ENCODE peak calls at places on chromosomes 12 and 14, in five cellular contexts. One of them, this sample, is unnamed.

GRCh38 chr12:13342971-13343370 is 146.4 kb downstream of the EMP1 start:
- DNase-seq in H1: no peak
- DNase-seq in H9: no peak
- DNase-seq in neuronal stem cell: no peak
- DNase-seq in trophoblast cell: no peak
- DNase-seq in this sample: no peak

GRCh38 chr12:126404293-126404851 is 1339.1 kb downstream of the AACS start:
- DNase-seq in trophoblast cell: no peak
- DNase-seq in H1: no peak
- DNase-seq in H9: no peak
- DNase-seq in neuronal stem cell: no peak
- DNase-seq in this sample: no peak

GRCh38 chr12:79360936-79361335 is 329.8 kb downstream of the PAWR start:
- DNase-seq in neuronal stem cell: no peak
- DNase-seq in H1: no peak
- DNase-seq in trophoblast cell: no peak
- DNase-seq in H9: no peak
- DNase-seq in this sample: no peak

GRCh38 chr12:13179159-13180074 is 17.1 kb upstream of the EMP1 start:
- DNase-seq in H1: peak
- DNase-seq in trophoblast cell: no peak
- DNase-seq in neuronal stem cell: no peak
- DNase-seq in H9: peak
- DNase-seq in this sample: peak

GRCh38 chr14:88492272-88493089 is 62.3 kb downstream of the PTPN21 start:
- DNase-seq in H9: peak
- DNase-seq in H1: peak
- DNase-seq in neuronal stem cell: peak
- DNase-seq in trophoblast cell: peak
- DNase-seq in this sample: peak

GRCh38 chr12:49309361-49309760 is 13.7 kb upstream of the TROAP start:
- DNase-seq in neuronal stem cell: no peak
- DNase-seq in trophoblast cell: peak
- DNase-seq in H9: no peak
- DNase-seq in H1: no peak
- DNase-seq in this sample: no peak

GRCh38 chr12:52310622-52311281 is 10.4 kb downstream of the KRT83 start:
- DNase-seq in H9: no peak
- DNase-seq in trophoblast cell: peak
- DNase-seq in neuronal stem cell: no peak
- DNase-seq in H1: no peak
- DNase-seq in this sample: peak

GRCh38 chr12:19760611-19761010 is 321.3 kb downstream of the AEBP2 start:
- DNase-seq in H1: no peak
- DNase-seq in trophoblast cell: no peak
- DNase-seq in H9: no peak
- DNase-seq in neuronal stem cell: no peak
- DNase-seq in this sample: no peak

GRCh38 chr12:29725587-29726320 is 58.0 kb downstream of the TMTC1 start:
- DNase-seq in neuronal stem cell: no peak
- DNase-seq in H9: no peak
- DNase-seq in trophoblast cell: no peak
- DNase-seq in H1: no peak
- DNase-seq in this sample: peak

GRCh38 chr14:103360548-103360947 is 24.7 kb upstream of the MARK3 start:
- DNase-seq in H9: no peak
- DNase-seq in neuronal stem cell: no peak
- DNase-seq in H1: no peak
- DNase-seq in trophoblast cell: no peak
- DNase-seq in this sample: no peak

GRCh38 chr14:99264691-99265090 is 7.3 kb downstream of the BCL11B start:
- DNase-seq in neuronal stem cell: no peak
- DNase-seq in trophoblast cell: no peak
- DNase-seq in H1: no peak
- DNase-seq in H9: no peak
- DNase-seq in this sample: no peak

GRCh38 chr14:104371031-104371430 is 208.5 kb upstream of the C14orf180 start:
- DNase-seq in neuronal stem cell: no peak
- DNase-seq in H9: no peak
- DNase-seq in trophoblast cell: no peak
- DNase-seq in H1: no peak
- DNase-seq in this sample: no peak

GRCh38 chr12:49086116-49086515 is 8.5 kb downstream of the DHH start:
- DNase-seq in trophoblast cell: no peak
- DNase-seq in neuronal stem cell: no peak
- DNase-seq in H9: no peak
- DNase-seq in H1: no peak
- DNase-seq in this sample: no peak

GRCh38 chr12:87112946-87113345 is 856.8 kb upstream of the MGAT4C start:
- DNase-seq in trophoblast cell: no peak
- DNase-seq in H9: no peak
- DNase-seq in H1: no peak
- DNase-seq in neuronal stem cell: no peak
- DNase-seq in this sample: no peak

GRCh38 chr12:94618995-94619695 is 31.2 kb downstream of the TMCC3 start:
- DNase-seq in H9: no peak
- DNase-seq in H1: no peak
- DNase-seq in trophoblast cell: peak
- DNase-seq in neuronal stem cell: no peak
- DNase-seq in this sample: peak

GRCh38 chr14:76922599-76922998 is 96.4 kb downstream of the LRRC74A start:
- DNase-seq in H9: no peak
- DNase-seq in trophoblast cell: no peak
- DNase-seq in neuronal stem cell: no peak
- DNase-seq in H1: no peak
- DNase-seq in this sample: peak

GRCh38 chr12:91225316-91225715 is 42.7 kb upstream of the DCN start:
- DNase-seq in H9: no peak
- DNase-seq in trophoblast cell: no peak
- DNase-seq in H1: no peak
- DNase-seq in neuronal stem cell: no peak
- DNase-seq in this sample: peak

GRCh38 chr14:26281280-26281998 is 316.4 kb downstream of the NOVA1 start:
- DNase-seq in H9: no peak
- DNase-seq in neuronal stem cell: no peak
- DNase-seq in trophoblast cell: no peak
- DNase-seq in H1: no peak
- DNase-seq in this sample: peak

GRCh38 chr14:71555654-71556559 is 376.3 kb upstream of the RGS6 start:
- DNase-seq in H1: no peak
- DNase-seq in trophoblast cell: no peak
- DNase-seq in neuronal stem cell: no peak
- DNase-seq in H9: no peak
- DNase-seq in this sample: peak

GRCh38 chr12:69884386-69884785 is 59.4 kb downstream of the MYRFL start:
- DNase-seq in H1: no peak
- DNase-seq in H9: no peak
- DNase-seq in trophoblast cell: no peak
- DNase-seq in neuronal stem cell: no peak
- DNase-seq in this sample: no peak

GRCh38 chr12:32032205-32032810 is 73.1 kb downstream of the RESF1 start:
- DNase-seq in H9: no peak
- DNase-seq in trophoblast cell: no peak
- DNase-seq in neuronal stem cell: no peak
- DNase-seq in H1: no peak
- DNase-seq in this sample: peak

GRCh38 chr12:56933826-56934625 is at the start of gene SDR9C7:
- DNase-seq in neuronal stem cell: no peak
- DNase-seq in trophoblast cell: no peak
- DNase-seq in H9: peak
- DNase-seq in H1: peak
- DNase-seq in this sample: no peak

GRCh38 chr12:1348606-1349005 is 245.8 kb downstream of the FBXL14 start:
- DNase-seq in H1: no peak
- DNase-seq in trophoblast cell: no peak
- DNase-seq in H9: no peak
- DNase-seq in neuronal stem cell: no peak
- DNase-seq in this sample: no peak
- H2BK12ac ChIP-seq in H1: no peak
- H2BK12ac ChIP-seq in trophoblast cell: no peak
- H2BK12ac ChIP-seq in H9: no peak
- H2BK12ac ChIP-seq in neuronal stem cell: no peak
- H2BK12ac ChIP-seq in this sample: no peak

GRCh38 chr14:100979780-100980179 is 76.3 kb upstream of the RTL1 start:
- DNase-seq in neuronal stem cell: no peak
- DNase-seq in H1: no peak
- DNase-seq in H9: no peak
- DNase-seq in trophoblast cell: no peak
- DNase-seq in this sample: no peak
- H2BK12ac ChIP-seq in neuronal stem cell: no peak
- H2BK12ac ChIP-seq in H1: no peak
- H2BK12ac ChIP-seq in H9: no peak
- H2BK12ac ChIP-seq in trophoblast cell: no peak
- H2BK12ac ChIP-seq in this sample: no peak

GRCh38 chr12:101924647-101925046 is 47.3 kb downstream of the DRAM1 start:
- DNase-seq in H9: no peak
- DNase-seq in trophoblast cell: peak
- DNase-seq in H1: no peak
- DNase-seq in neuronal stem cell: no peak
- DNase-seq in this sample: peak
- H2BK12ac ChIP-seq in H9: no peak
- H2BK12ac ChIP-seq in trophoblast cell: peak
- H2BK12ac ChIP-seq in H1: no peak
- H2BK12ac ChIP-seq in neuronal stem cell: no peak
- H2BK12ac ChIP-seq in this sample: peak

GRCh38 chr14:96040836-96041371 is 1.7 kb downstream of the C14orf132 start:
- DNase-seq in H1: no peak
- DNase-seq in trophoblast cell: no peak
- DNase-seq in H9: no peak
- DNase-seq in neuronal stem cell: no peak
- DNase-seq in this sample: peak
- H2BK12ac ChIP-seq in H1: no peak
- H2BK12ac ChIP-seq in trophoblast cell: no peak
- H2BK12ac ChIP-seq in H9: no peak
- H2BK12ac ChIP-seq in neuronal stem cell: no peak
- H2BK12ac ChIP-seq in this sample: no peak

DNA sequence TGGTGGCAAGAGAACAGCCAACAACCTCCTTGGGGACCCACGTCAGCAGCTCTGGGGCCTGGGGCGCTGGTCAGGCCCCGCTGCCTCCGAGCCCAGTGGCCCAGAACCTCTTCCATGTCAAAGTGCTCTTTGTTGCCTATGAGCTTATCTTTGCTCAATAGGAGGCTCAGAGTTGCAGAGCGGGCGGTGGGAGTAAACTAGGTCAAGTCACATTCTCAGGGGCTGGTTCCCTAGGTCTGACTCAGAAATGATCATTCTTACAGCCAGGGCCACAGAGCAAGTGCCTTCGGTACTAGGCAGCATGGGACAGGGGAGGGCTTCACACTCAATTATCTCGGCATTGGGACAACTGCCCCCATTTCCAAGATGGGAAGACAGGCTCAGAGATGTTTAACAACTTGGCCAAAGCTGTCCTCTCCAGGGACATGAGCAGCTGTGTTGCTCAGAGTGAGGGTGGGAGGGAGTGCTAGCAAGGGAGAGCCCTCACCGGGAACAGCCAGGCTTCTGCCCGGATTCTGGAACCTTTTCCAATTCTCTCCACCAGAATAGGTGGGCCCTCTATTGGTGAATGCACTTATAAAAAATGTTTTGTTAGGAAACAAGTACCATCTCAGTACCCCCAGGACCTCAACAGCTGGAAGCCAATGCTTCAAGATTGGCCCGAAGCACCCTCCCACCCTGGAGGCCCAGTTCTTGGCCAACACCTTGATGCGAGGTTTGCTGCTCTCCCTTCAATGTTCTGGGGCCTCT is 11.9 kb downstream of the SLC25A29 start:
- DNase-seq in trophoblast cell: no peak
- DNase-seq in neuronal stem cell: no peak
- DNase-seq in H1: no peak
- DNase-seq in H9: no peak
- DNase-seq in this sample: no peak
- H2BK12ac ChIP-seq in trophoblast cell: no peak
- H2BK12ac ChIP-seq in neuronal stem cell: no peak
- H2BK12ac ChIP-seq in H1: no peak
- H2BK12ac ChIP-seq in H9: no peak
- H2BK12ac ChIP-seq in this sample: no peak

GRCh38 chr14:58746701-58747100 is 108.9 kb downstream of the DACT1 start:
- DNase-seq in neuronal stem cell: no peak
- DNase-seq in H1: no peak
- DNase-seq in trophoblast cell: no peak
- DNase-seq in H9: no peak
- DNase-seq in this sample: no peak
- H2BK12ac ChIP-seq in neuronal stem cell: no peak
- H2BK12ac ChIP-seq in H1: no peak
- H2BK12ac ChIP-seq in trophoblast cell: no peak
- H2BK12ac ChIP-seq in H9: no peak
- H2BK12ac ChIP-seq in this sample: no peak

GRCh38 chr12:106114084-106115068 is 24.4 kb downstream of the NUAK1 start:
- DNase-seq in trophoblast cell: no peak
- DNase-seq in H9: no peak
- DNase-seq in H1: no peak
- DNase-seq in neuronal stem cell: no peak
- DNase-seq in this sample: peak
- H2BK12ac ChIP-seq in trophoblast cell: no peak
- H2BK12ac ChIP-seq in H9: no peak
- H2BK12ac ChIP-seq in H1: no peak
- H2BK12ac ChIP-seq in neuronal stem cell: no peak
- H2BK12ac ChIP-seq in this sample: no peak

GRCh38 chr14:96297999-96298398 is 42.0 kb downstream of the BDKRB1 start:
- DNase-seq in H1: no peak
- DNase-seq in neuronal stem cell: no peak
- DNase-seq in trophoblast cell: no peak
- DNase-seq in H9: no peak
- DNase-seq in this sample: no peak
- H2BK12ac ChIP-seq in H1: no peak
- H2BK12ac ChIP-seq in neuronal stem cell: no peak
- H2BK12ac ChIP-seq in trophoblast cell: no peak
- H2BK12ac ChIP-seq in H9: no peak
- H2BK12ac ChIP-seq in this sample: no peak

DNA sequence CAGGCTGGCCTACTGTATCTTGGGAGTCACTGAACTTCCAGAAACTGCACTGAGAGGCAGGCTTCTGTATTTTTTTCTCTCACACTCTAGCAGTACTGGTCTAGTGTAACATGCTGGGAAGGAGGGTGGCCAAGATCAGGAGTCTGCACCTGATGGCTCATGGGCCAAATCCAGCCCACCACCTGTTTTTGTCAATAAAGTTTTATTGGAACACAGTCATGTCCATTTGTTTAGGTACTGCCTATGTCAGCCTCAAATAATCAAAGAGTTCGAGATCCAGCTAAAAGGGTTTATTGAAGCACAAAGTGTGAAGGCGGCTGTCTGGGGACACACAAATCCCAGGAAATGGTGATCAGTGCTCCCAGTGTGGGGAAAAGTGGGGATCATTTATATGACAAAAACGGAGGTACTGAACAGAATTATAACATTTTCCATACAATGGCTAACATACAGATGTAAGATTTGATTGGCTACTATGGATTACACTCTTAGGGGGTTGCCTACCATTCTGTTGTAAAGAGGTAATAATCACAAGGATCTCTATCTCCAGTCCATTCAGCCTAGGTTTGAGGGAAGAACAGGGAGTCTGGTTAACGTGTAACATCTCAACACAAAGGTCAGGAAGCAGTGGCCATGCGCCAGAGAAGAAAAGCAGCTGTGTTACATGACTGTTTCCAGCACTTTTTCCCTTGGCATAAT is 12.9 kb downstream of the USP30 start:
- DNase-seq in H9: no peak
- DNase-seq in neuronal stem cell: no peak
- DNase-seq in H1: peak
- DNase-seq in trophoblast cell: no peak
- DNase-seq in this sample: no peak
- H2BK12ac ChIP-seq in H9: no peak
- H2BK12ac ChIP-seq in neuronal stem cell: no peak
- H2BK12ac ChIP-seq in H1: no peak
- H2BK12ac ChIP-seq in trophoblast cell: no peak
- H2BK12ac ChIP-seq in this sample: no peak